ENCODE peak calls at places on chromosome 2, in six cellular contexts. K is left ventricle myocardium inferior, M is hepatocyte, F is heart right ventricle, U is astrocyte, W is endothelial cell of umbilical vein. R is an unnamed sample. For H3K27me3 and H3K36me3, the result is how much of the 10 kb centered on the place peaks cover.

GRCh38 chr2:70994055-70994444 is 623 bp downstream of the TEX261 start:
- DNase-seq in K (no peak), M (peak), F (no peak), U (no peak), W (no peak), R (no peak)

GRCh38 chr2:1795261-1795828 is 51.0 kb upstream of the PXDN start:
- DNase-seq in K (no peak), M (no peak), F (no peak), U (no peak), W (no peak), R (no peak)

GRCh38 chr2:120442923-120443571 is 97.1 kb downstream of the INHBB start:
- DNase-seq in K (peak), M (peak), F (no peak), U (no peak), W (no peak), R (peak)

GRCh38 chr2:150060341-150060740 is 427.1 kb downstream of the RND3 start:
- DNase-seq in K (no peak), M (no peak), F (no peak), U (no peak), W (no peak), R (peak)

GRCh38 chr2:133885847-133886246 is 317.6 kb upstream of the NCKAP5 start:
- DNase-seq in K (no peak), M (no peak), F (no peak), U (no peak), W (no peak), R (no peak)

GRCh38 chr2:162210385-162210784 is 32.9 kb downstream of the FAP start:
- DNase-seq in K (no peak), M (no peak), F (no peak), U (peak), W (no peak), R (no peak)

GRCh38 chr2:209331291-209331844 is 92.5 kb upstream of the MAP2 start:
- DNase-seq in K (no peak), M (peak), F (no peak), U (peak), W (peak), R (no peak)

GRCh38 chr2:106096446-106097369 is 97.4 kb downstream of the UXS1 start:
- DNase-seq in K (no peak), M (no peak), F (no peak), U (no peak), W (no peak), R (no peak)

GRCh38 chr2:38113999-38114708 is 38.2 kb upstream of the CYP1B1 start:
- DNase-seq in K (no peak), M (no peak), F (no peak), U (peak), W (no peak), R (no peak)

GRCh38 chr2:118340103-118340502 is 251.8 kb downstream of the INSIG2 start:
- DNase-seq in K (no peak), M (no peak), F (no peak), U (no peak), W (no peak), R (no peak)

GRCh38 chr2:106537047-106537446 is 49.9 kb downstream of the CD8B2 start:
- DNase-seq in K (no peak), M (no peak), F (peak), U (no peak), W (no peak), R (no peak)

GRCh38 chr2:27727257-27727656 is 44.3 kb upstream of the MRPL33 start:
- DNase-seq in K (no peak), M (no peak), F (no peak), U (no peak), W (peak), R (no peak)

GRCh38 chr2:156340818-156341481 is 8.4 kb upstream of the NR4A2 start:
- DNase-seq in K (no peak), M (no peak), F (no peak), U (peak), W (no peak), R (no peak)

GRCh38 chr2:174835797-174836255 is 71.6 kb upstream of the CHRNA1 start:
- DNase-seq in K (no peak), M (no peak), F (no peak), U (peak), W (no peak), R (no peak)

GRCh38 chr2:108324531-108325256 is 36.0 kb downstream of the SULT1C2 start:
- DNase-seq in K (no peak), M (no peak), F (no peak), U (peak), W (no peak), R (no peak)

GRCh38 chr2:121018136-121019057 is 266.6 kb downstream of the TFCP2L1 start:
- DNase-seq in K (peak), M (no peak), F (no peak), U (peak), W (no peak), R (peak)

GRCh38 chr2:50491541-50492114 is 540.3 kb downstream of the NRXN1 start:
- DNase-seq in K (no peak), M (peak), F (no peak), U (peak), W (peak), R (no peak)

GRCh38 chr2:12824771-12825363 is 108.1 kb downstream of the TRIB2 start:
- DNase-seq in K (peak), M (no peak), F (peak), U (peak), W (no peak), R (no peak)

GRCh38 chr2:188078544-188078943 is 213.1 kb upstream of the GULP1 start:
- DNase-seq in K (no peak), M (no peak), F (no peak), U (peak), W (no peak), R (no peak)

GRCh38 chr2:69731147-69731546 is 10.8 kb upstream of the ANXA4 start:
- DNase-seq in K (no peak), M (no peak), F (no peak), U (no peak), W (no peak), R (no peak)

GRCh38 chr2:177651833-177652232 is 259.3 kb downstream of the AGPS start:
- DNase-seq in K (no peak), M (no peak), F (no peak), U (no peak), W (peak), R (no peak)

GRCh38 chr2:239629936-239630617 is 229.3 kb upstream of the HDAC4 start:
- DNase-seq in K (no peak), M (no peak), F (no peak), U (peak), W (no peak), R (no peak)

GRCh38 chr2:188475945-188476344 is 184.3 kb downstream of the GULP1 start:
- DNase-seq in K (no peak), M (no peak), F (no peak), U (peak), W (no peak), R (no peak)

GRCh38 chr2:237702439-237703397 is 75.3 kb downstream of the LRRFIP1 start:
- DNase-seq in K (peak), M (peak), F (peak), U (peak), W (peak), R (no peak)

GRCh38 chr2:219739866-219740440 is 112.5 kb downstream of the SLC4A3 start:
- DNase-seq in K (no peak), M (no peak), F (no peak), U (no peak), W (no peak), R (no peak)

GRCh38 chr2:111702119-111702808 is 181.7 kb downstream of the ANAPC1 start:
- DNase-seq in K (no peak), M (peak), F (peak), U (peak), W (peak), R (peak)

GRCh38 chr2:232479341-232480200 is 8.1 kb downstream of the ECEL1 start:
- DNase-seq in K (peak), M (no peak), F (no peak), U (no peak), W (no peak), R (no peak)

GRCh38 chr2:68418855-68419254 is 48.2 kb downstream of the FBXO48 start:
- DNase-seq in K (no peak), M (no peak), F (no peak), U (no peak), W (no peak), R (no peak)

GRCh38 chr2:15363142-15363541 is 198.0 kb downstream of the NBAS start:
- DNase-seq in K (no peak), M (no peak), F (no peak), U (peak), W (no peak), R (no peak)

GRCh38 chr2:120825370-120826259 is 89.9 kb downstream of the GLI2 start:
- DNase-seq in K (peak), M (peak), F (peak), U (peak), W (no peak), R (no peak)

GRCh38 chr2:38274286-38275276 is 102.5 kb downstream of the ATL2 start:
- DNase-seq in K (no peak), M (peak), F (peak), U (peak), W (peak), R (peak)

GRCh38 chr2:120324926-120325325 is 21.0 kb upstream of the INHBB start:
- DNase-seq in K (no peak), M (no peak), F (no peak), U (no peak), W (no peak), R (no peak)

GRCh38 chr2:231707625-231708049 is 688 bp upstream of the PTMA start:
- DNase-seq in K (peak), M (peak), F (peak), U (no peak), W (peak), R (no peak)

GRCh38 chr2:218319813-218320360 is 27.6 kb upstream of the TMBIM1 start:
- DNase-seq in K (no peak), M (no peak), F (no peak), U (no peak), W (no peak), R (no peak)

GRCh38 chr2:44943031-44943692 is 1.7 kb downstream of the SIX3 start:
- DNase-seq in K (no peak), M (no peak), F (no peak), U (no peak), W (no peak), R (no peak)

GRCh38 chr2:127348421-127349000 is 39.3 kb downstream of the MAP3K2 start:
- DNase-seq in K (no peak), M (no peak), F (no peak), U (no peak), W (no peak), R (no peak)

GRCh38 chr2:127347000-127347399 is 40.8 kb downstream of the MAP3K2 start:
- DNase-seq in K (no peak), M (no peak), F (no peak), U (no peak), W (no peak), R (no peak)

GRCh38 chr2:127343277-127343676 is 44.5 kb downstream of the MAP3K2 start:
- DNase-seq in K (no peak), M (no peak), F (no peak), U (no peak), W (no peak), R (no peak)

GRCh38 chr2:127351603-127352002 is 36.2 kb downstream of the MAP3K2 start:
- DNase-seq in K (no peak), M (no peak), F (no peak), U (no peak), W (no peak), R (no peak)

DNA sequence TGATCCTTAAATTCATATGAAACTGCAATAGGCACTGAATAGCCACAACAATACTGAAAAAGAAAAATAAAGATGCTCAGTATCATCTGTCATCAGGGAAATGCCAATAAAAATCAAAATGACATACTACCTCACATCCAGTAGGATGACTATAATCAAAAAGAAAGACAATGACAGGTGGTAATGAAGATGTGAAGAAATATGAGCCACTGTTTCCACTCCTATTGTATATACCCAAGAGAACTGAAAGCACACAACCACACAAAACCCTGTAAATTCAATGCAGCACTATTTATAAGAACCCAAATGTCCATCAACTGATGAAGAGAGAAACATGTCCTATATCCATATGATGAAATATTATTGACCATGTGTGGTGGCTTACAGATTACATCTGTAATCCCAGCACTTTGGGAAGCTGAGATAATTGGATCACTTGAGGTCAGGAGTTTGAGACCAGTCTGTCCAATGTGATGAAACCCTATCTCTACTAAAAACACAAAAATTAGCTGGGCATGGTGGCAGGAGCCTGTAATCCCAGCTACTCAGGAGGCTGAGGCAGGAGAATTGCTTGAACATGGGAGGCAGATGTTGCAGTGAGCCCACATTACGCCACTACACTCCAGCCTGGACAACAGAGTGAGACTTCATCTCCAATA is 39.9 kb downstream of the MAP3K2 start:
- DNase-seq in K (no peak), M (no peak), F (no peak), U (no peak), W (no peak), R (no peak)
- H3K27ac ChIP-seq in K (no peak), M (no peak), F (no peak), U (no peak), W (no peak), R (no peak)

DNA sequence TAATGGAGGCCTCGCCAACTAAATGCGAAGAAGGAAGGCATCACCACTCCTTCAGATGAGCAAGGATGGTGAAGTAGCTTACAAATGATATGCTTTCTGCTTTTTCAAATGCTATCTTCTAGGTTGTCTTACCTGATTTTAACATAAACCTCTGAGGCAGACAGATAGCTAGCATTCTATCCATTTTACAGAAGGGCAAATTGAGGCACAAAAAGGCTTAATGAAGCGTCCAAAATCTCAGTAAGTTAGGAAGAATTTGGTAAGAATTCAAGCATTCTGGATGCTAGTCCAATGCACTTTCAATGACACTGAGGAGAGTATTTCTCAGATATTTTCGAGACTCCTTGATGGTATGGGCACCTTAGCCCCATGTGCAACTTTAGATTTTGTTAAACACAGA is 81.8 kb downstream of the LRP2 start:
- DNase-seq in K (no peak), M (no peak), F (no peak), U (no peak), W (no peak), R (no peak)
- H3K27me3 ChIP-seq in K (under half), M (under half), F (under half), U (under half), W (under half), R (under half)

DNA sequence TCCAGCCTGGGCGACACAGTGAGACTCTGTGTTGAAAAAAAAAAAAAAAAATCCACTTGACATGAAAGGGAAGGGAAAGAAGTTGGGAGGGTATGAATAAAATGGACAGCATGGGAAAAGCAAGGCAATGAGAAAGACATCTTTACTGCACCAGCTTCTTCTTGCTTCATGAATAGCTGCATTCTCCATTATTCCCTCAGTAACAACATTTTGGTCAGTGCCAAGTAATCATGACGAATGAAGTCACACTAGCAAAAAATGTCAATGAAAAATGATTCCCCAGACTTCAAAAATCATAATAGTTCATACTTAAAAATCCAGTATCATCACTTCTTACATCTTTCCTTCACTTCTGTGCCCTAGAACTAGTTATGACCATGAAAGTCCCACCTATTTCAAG is 30.4 kb downstream of the ADAM17 start:
- DNase-seq in K (no peak), M (no peak), F (no peak), U (no peak), W (no peak), R (no peak)
- H3K36me3 ChIP-seq in K (half or more), M (under half), F (under half), U (under half), W (under half), R (under half)

DNA sequence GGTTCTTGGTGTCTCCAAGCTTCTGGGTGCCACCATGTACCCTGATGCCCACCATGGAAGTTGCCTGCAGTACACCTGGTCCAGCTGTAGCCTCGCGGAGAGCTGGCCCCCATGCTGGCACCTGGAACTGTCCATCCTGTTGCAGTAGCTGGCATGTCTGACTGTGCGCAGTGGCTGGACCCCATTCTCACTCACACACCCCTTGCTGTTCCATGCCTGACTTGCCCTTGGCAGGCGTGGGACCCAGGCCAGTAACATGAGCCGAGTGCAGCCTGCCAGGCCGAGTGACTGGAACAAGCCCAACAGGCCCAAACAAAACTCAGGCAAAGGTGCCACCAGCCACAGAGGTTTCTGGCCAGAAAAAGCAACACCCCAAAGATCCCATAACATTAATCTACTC is 73.8 kb downstream of the NEURL3 start:
- DNase-seq in K (peak), M (no peak), F (peak), U (no peak), W (no peak), R (no peak)
- H3K27ac ChIP-seq in K (peak), M (no peak), F (no peak), U (no peak), W (no peak), R (no peak)

GRCh38 chr2:20986540-20986939 is 57.3 kb downstream of the APOB start:
- DNase-seq in K (no peak), M (no peak), F (no peak), U (no peak), W (no peak), R (no peak)
- H3K27me3 ChIP-seq in K (under half), M (under half), F (under half), U (under half), W (under half), R (under half)

DNA sequence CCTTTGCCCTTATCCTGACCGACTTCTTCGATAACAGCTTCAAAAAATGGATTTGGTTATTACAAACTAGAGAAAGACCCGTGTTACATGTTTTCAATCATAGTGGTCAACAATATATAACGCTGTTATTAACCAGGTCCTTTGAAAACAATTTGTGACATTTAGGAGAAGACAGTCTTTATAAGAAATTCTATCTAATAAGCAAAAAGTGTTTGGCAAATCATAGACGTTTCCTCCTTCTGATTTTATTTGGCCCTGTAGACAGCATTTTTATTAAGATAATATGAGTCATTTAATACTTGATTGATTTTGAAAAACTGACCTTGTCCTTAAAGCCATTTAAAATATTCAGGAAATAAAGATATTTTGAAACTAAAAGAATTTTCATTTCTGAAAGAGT is 160.5 kb upstream of the DAPL1 start:
- DNase-seq in K (no peak), M (no peak), F (no peak), U (no peak), W (no peak), R (no peak)
- H3K36me3 ChIP-seq in K (under half), M (under half), F (under half), U (under half), W (under half), R (under half)